ENCODE peak calls at places on chromosomes 16 and 17, in four cellular contexts. F is Right ventricle myocardium superior, W is AG08395, P is endodermal cell. S is an unnamed sample.

GRCh38 chr17:35568561-35568960 is 7.9 kb upstream of the SLFN14 start:
- DNase-seq in F (no peak), W (peak), P (peak), S (peak)

GRCh38 chr17:30376621-30377452 is 1.9 kb upstream of the CPD start:
- DNase-seq in P (no peak), W (peak), F (peak), S (no peak)

GRCh38 chr16:28118636-28119035 is 55.1 kb upstream of the GSG1L start:
- DNase-seq in P (no peak), F (no peak), W (no peak), S (no peak)

GRCh38 chr17:46984892-46985291 is 5.8 kb upstream of the RPRML start:
- DNase-seq in F (no peak), W (no peak), P (no peak), S (no peak)

GRCh38 chr17:37737971-37738370 is 6.9 kb downstream of the HNF1B start:
- DNase-seq in W (peak), P (no peak), F (no peak), S (no peak)

GRCh38 chr16:21281698-21282389 is 3.8 kb upstream of the CRYM start:
- DNase-seq in W (no peak), P (peak), F (no peak), S (no peak)

GRCh38 chr17:2214047-2214717 is 89.4 kb downstream of the SMG6 start:
- DNase-seq in W (peak), P (peak), F (peak), S (no peak)

GRCh38 chr17:78944956-78945355 is 19.8 kb upstream of the TIMP2 start:
- DNase-seq in W (no peak), P (no peak), F (no peak), S (no peak)

GRCh38 chr16:9077001-9077809 is 14.2 kb upstream of the HAPSTR1 start:
- DNase-seq in F (no peak), P (no peak), W (peak), S (no peak)

GRCh38 chr17:81096741-81097133 is 61.8 kb downstream of the BAIAP2 start:
- DNase-seq in P (no peak), F (no peak), W (no peak), S (no peak)

GRCh38 chr16:73215482-73216377 is 167.8 kb upstream of the ZFHX3 start:
- DNase-seq in W (peak), P (no peak), F (no peak), S (no peak)

GRCh38 chr17:51165680-51166197 is 472 bp upstream of the NME2 start:
- DNase-seq in F (peak), W (peak), P (no peak), S (peak)

GRCh38 chr17:65523411-65523810 is 38.0 kb downstream of the AXIN2 start:
- DNase-seq in W (no peak), F (no peak), P (no peak), S (no peak)

GRCh38 chr16:54287018-54287757 is 601 bp upstream of the IRX3 start:
- DNase-seq in F (no peak), P (peak), W (peak), S (peak)

GRCh38 chr16:83992624-83993023 is 24.6 kb downstream of the NECAB2 start:
- DNase-seq in F (peak), W (peak), P (no peak), S (no peak)

GRCh38 chr17:80008383-80008840 is 27.3 kb downstream of the TBC1D16 start:
- DNase-seq in P (peak), W (peak), F (peak), S (peak)

GRCh38 chr17:6843241-6843890 is 11.8 kb upstream of the TEKT1 start:
- DNase-seq in F (no peak), W (peak), P (no peak), S (peak)

GRCh38 chr16:68287276-68288251 is 23.2 kb downstream of the SLC7A6OS start:
- DNase-seq in P (no peak), W (peak), F (peak), S (no peak)

GRCh38 chr17:45293413-45294211 is 23.2 kb downstream of the MAP3K14 start:
- DNase-seq in P (peak), W (peak), F (peak), S (no peak)

GRCh38 chr17:82419471-82419995 is 1.1 kb upstream of the OGFOD3 start:
- DNase-seq in P (no peak), F (no peak), W (no peak), S (no peak)

GRCh38 chr17:63356275-63356905 is 89.7 kb downstream of the CYB561 start:
- DNase-seq in F (no peak), P (no peak), W (peak), S (no peak)

GRCh38 chr17:13491916-13492315 is 109.8 kb downstream of the HS3ST3A1 start:
- DNase-seq in P (no peak), F (no peak), W (no peak), S (no peak)

GRCh38 chr16:67846320-67847063 is at the start of gene NUTF2:
- DNase-seq in W (peak), F (peak), P (peak), S (peak)

GRCh38 chr17:66143657-66144282 is 48.2 kb downstream of the CEP112 start:
- DNase-seq in F (no peak), W (no peak), P (no peak), S (no peak)

GRCh38 chr16:47734987-47735594 is 274.0 kb downstream of the PHKB start:
- DNase-seq in W (no peak), P (no peak), F (no peak), S (no peak)

GRCh38 chr17:49388290-49388640 is 26.2 kb upstream of the ZNF652 start:
- DNase-seq in P (no peak), F (no peak), W (no peak), S (no peak)

GRCh38 chr16:84739349-84740124 is 39.7 kb downstream of the USP10 start:
- DNase-seq in F (no peak), W (peak), P (no peak), S (no peak)